ENCODE peak calls at places on chromosomes 7 and 10, in six cellular contexts. W, P, L, O, G and C are unnamed samples. For H3K27me3 and H3K4me1, the result is how much of the 10 kb centered on the place peaks cover.

GRCh38 chr7:82234457-82235049 is 209.0 kb downstream of the CACNA2D1 start:
- DNase-seq in W (no peak), P (no peak), L (no peak), O (no peak), G (peak), C (no peak)

GRCh38 chr10:109931153-109931552 is 7.8 kb upstream of the XPNPEP1 start:
- DNase-seq in W (no peak), P (no peak), L (no peak), O (no peak), G (no peak), C (peak)

GRCh38 chr10:114767101-114767588 is 54.4 kb upstream of the FHIP2A start:
- DNase-seq in W (no peak), P (no peak), L (no peak), O (no peak), G (no peak), C (no peak)

GRCh38 chr10:67506083-67506756 is 189.8 kb downstream of the CTNNA3 start:
- DNase-seq in W (no peak), P (no peak), L (no peak), O (no peak), G (no peak), C (no peak)

GRCh38 chr10:35212856-35213255 is 86.2 kb downstream of the CREM start:
- DNase-seq in W (peak), P (peak), L (peak), O (no peak), G (no peak), C (no peak)

GRCh38 chr7:100577103-100577502 is 3.4 kb upstream of the SAP25 start:
- DNase-seq in W (no peak), P (peak), L (no peak), O (no peak), G (no peak), C (no peak)

GRCh38 chr10:75062900-75063299 is 48.6 kb upstream of the SAMD8 start:
- DNase-seq in W (no peak), P (no peak), L (no peak), O (no peak), G (no peak), C (no peak)

GRCh38 chr7:82616059-82616723 is 172.6 kb upstream of the CACNA2D1 start:
- DNase-seq in W (no peak), P (no peak), L (no peak), O (no peak), G (no peak), C (no peak)

GRCh38 chr10:49288341-49289065 is 10.5 kb upstream of the C10orf71 start:
- DNase-seq in W (no peak), P (peak), L (no peak), O (no peak), G (no peak), C (peak)

GRCh38 chr7:25864511-25864910 is 287.5 kb upstream of the NFE2L3 start:
- DNase-seq in W (no peak), P (no peak), L (no peak), O (no peak), G (no peak), C (no peak)

GRCh38 chr7:25864943-25865633 is 286.9 kb upstream of the NFE2L3 start:
- DNase-seq in W (no peak), P (no peak), L (no peak), O (no peak), G (no peak), C (no peak)

GRCh38 chr7:25862254-25862992 is 289.6 kb upstream of the NFE2L3 start:
- DNase-seq in W (peak), P (peak), L (peak), O (peak), G (peak), C (peak)

GRCh38 chr7:25862993-25863726 is 288.8 kb upstream of the NFE2L3 start:
- DNase-seq in W (no peak), P (no peak), L (no peak), O (no peak), G (no peak), C (no peak)

DNA sequence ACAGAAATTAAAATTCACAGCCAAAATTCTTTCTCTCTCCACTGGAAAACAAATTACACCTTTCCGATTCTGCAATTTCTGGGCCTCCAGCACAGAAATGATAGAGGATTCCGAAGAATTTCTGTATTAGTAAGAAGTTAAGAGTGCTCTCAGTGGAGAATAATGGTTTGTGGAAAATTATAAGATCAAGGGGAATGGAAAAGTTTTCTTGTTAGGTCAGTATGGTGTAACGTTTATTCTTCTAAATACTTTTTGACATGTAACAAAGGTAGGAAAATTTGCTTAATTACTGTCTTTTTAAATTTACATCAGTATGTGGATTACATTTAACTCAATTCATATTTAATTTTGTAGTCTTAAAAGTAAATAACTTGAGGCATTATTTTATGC is 288.3 kb upstream of the NFE2L3 start:
- DNase-seq in W (no peak), P (no peak), L (no peak), O (no peak), G (no peak), C (no peak)
- H3K27me3 ChIP-seq in W (under half), P (under half), L (under half), O (half or more), G (under half), C (under half)

DNA sequence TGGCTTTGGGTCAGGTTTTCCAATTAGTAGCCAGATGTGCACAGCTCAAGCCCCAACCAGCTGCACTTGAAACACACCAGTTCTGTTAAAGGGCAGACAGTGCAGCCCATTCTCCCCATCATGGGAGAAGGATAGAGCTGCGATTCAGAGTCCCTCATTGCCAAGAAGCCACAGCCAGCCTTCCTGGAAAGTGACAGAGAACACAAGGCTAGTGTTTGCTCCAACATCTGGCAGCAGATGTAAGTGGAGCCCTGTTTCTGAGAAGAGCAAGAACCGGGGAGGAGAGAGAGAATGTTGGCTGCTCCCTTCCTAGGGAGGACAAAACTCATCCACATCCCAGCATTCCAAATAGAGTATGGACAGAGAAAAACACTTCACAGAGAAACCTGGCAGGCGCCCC is 75.5 kb upstream of the NANOS1 start:
- DNase-seq in W (peak), P (peak), L (no peak), O (peak), G (no peak), C (no peak)
- H3K4me1 ChIP-seq in W (under half), P (under half), L (under half), O (under half), G (under half), C (under half)

GRCh38 chr10:29922226-29922625 is 137.2 kb downstream of the JCAD start:
- DNase-seq in W (no peak), P (no peak), L (no peak), O (no peak), G (no peak), C (no peak)

GRCh38 chr10:29921071-29921446 is 138.3 kb downstream of the JCAD start:
- DNase-seq in W (no peak), P (no peak), L (no peak), O (no peak), G (no peak), C (no peak)

GRCh38 chr10:29923416-29923970 is 135.9 kb downstream of the JCAD start:
- DNase-seq in W (no peak), P (no peak), L (no peak), O (no peak), G (no peak), C (no peak)

GRCh38 chr10:29924436-29924835 is 134.9 kb downstream of the JCAD start:
- DNase-seq in W (no peak), P (no peak), L (no peak), O (no peak), G (no peak), C (no peak)

DNA sequence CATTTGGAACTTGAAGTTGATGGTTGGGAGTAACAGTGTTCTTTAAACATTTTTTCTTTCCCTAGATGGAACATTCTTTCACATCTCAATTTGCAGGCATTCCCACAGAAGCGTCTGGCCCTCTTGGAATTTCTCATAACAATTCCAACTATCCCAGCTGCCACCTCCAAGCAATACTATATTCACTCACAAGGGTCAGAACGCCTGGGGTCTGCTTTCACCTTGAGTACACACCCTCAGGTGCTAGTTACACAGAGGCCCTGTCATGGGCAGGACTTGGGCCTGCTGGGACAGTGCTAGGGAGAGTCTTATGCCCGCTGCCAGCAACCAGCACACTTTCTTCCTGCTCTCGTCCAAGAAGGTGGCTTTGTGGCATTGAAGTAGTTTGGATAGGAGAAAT is 136.5 kb downstream of the JCAD start:
- DNase-seq in W (no peak), P (peak), L (no peak), O (no peak), G (no peak), C (no peak)
- H3K27me3 ChIP-seq in W (under half), P (under half), L (under half), O (under half), G (under half), C (under half)

GRCh38 chr10:26468691-26469090 is 30.6 kb downstream of the APBB1IP start:
- DNase-seq in W (no peak), P (no peak), L (no peak), O (no peak), G (no peak), C (no peak)

GRCh38 chr10:26475448-26475847 is 37.3 kb downstream of the APBB1IP start:
- DNase-seq in W (no peak), P (no peak), L (no peak), O (no peak), G (no peak), C (no peak)

GRCh38 chr10:26472440-26472778 is 34.3 kb downstream of the APBB1IP start:
- DNase-seq in W (no peak), P (no peak), L (no peak), O (no peak), G (no peak), C (no peak)

GRCh38 chr10:26478061-26478460 is 39.9 kb downstream of the APBB1IP start:
- DNase-seq in W (no peak), P (no peak), L (no peak), O (no peak), G (no peak), C (no peak)

DNA sequence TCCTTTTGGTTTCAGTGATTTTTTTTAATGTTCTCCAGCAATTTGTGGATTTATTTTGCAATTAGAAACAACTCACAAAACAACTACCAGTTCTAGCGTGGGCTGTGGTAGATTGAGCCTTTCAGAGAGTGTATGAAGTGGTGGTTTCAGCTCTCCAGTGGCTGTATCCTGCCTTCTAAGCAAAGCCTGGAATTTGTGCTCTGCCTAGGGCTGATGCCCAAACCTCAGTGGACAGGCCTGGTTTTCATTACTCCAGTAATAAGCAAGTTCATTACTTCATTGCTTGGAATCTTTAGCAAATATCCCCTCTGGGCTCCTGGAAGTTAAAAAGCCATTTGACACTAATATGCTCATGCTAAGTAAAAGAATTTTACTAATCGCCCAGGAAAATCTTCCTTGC is 35.9 kb downstream of the APBB1IP start:
- DNase-seq in W (no peak), P (no peak), L (peak), O (no peak), G (no peak), C (no peak)
- H3K4me1 ChIP-seq in W (under half), P (under half), L (under half), O (under half), G (under half), C (under half)

GRCh38 chr10:100807241-100808050 is 62.1 kb downstream of the PAX2 start:
- DNase-seq in W (no peak), P (no peak), L (no peak), O (no peak), G (no peak), C (no peak)
- H3K27me3 ChIP-seq in W (under half), P (half or more), L (under half), O (half or more), G (under half), C (under half)

GRCh38 chr10:32341596-32341995 is 5.4 kb downstream of the EPC1 start:
- DNase-seq in W (no peak), P (no peak), L (no peak), O (no peak), G (no peak), C (no peak)

GRCh38 chr10:32337343-32337742 is 9.6 kb downstream of the EPC1 start:
- DNase-seq in W (no peak), P (no peak), L (no peak), O (no peak), G (no peak), C (no peak)

GRCh38 chr10:32346134-32346550 is 816 bp downstream of the EPC1 start:
- DNase-seq in W (peak), P (peak), L (peak), O (peak), G (peak), C (peak)

GRCh38 chr10:32338262-32338661 is 8.7 kb downstream of the EPC1 start:
- DNase-seq in W (no peak), P (no peak), L (no peak), O (no peak), G (no peak), C (no peak)

DNA sequence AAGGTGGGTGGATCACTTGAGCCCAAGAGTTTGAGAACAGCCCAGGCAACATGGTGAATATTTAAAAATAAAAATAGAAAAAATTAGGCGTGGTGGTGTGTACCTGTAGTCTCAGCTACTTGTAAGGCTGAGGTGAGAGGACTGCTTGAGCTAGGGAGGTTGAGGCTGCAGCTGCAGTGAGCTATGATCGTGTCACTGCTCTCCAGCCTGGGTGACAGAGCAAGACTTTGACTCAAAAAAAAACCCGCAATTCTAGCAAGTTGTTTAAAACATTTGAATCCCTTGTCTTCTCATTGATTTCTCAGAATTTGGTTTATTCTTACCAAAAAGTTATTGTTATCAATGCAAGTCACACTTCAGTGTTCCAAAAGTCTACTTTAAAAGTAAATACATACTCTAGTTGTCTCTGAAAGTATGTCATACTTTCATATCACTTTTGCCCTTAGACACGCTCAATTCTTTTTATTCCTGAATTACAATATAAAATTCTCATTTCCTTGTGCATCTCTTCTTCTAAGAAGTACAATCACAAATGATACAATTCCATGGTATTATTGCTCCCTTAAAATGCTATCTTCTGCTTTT is 6.3 kb downstream of the EPC1 start:
- DNase-seq in W (no peak), P (no peak), L (no peak), O (no peak), G (no peak), C (no peak)
- H3K4me1 ChIP-seq in W (half or more), P (under half), L (under half), O (half or more), G (under half), C (under half)

GRCh38 chr7:90728568-90728967 is 132.4 kb downstream of the CDK14 start:
- DNase-seq in W (no peak), P (no peak), L (no peak), O (no peak), G (no peak), C (no peak)
- H3K27me3 ChIP-seq in W (under half), P (under half), L (under half), O (under half), G (under half), C (under half)

GRCh38 chr10:93463723-93464511 is 18.2 kb downstream of the MYOF start:
- DNase-seq in W (peak), P (no peak), L (peak), O (no peak), G (no peak), C (peak)

GRCh38 chr10:93461807-93462178 is 20.3 kb downstream of the MYOF start:
- DNase-seq in W (no peak), P (no peak), L (no peak), O (peak), G (no peak), C (no peak)

GRCh38 chr10:93461124-93461806 is 20.9 kb downstream of the MYOF start:
- DNase-seq in W (no peak), P (no peak), L (no peak), O (no peak), G (no peak), C (no peak)

GRCh38 chr10:93462881-93463280 is 19.3 kb downstream of the MYOF start:
- DNase-seq in W (peak), P (peak), L (peak), O (no peak), G (no peak), C (no peak)

GRCh38 chr10:93462371-93462770 is 19.8 kb downstream of the MYOF start:
- DNase-seq in W (no peak), P (peak), L (no peak), O (no peak), G (no peak), C (no peak)
- H3K4me1 ChIP-seq in W (under half), P (under half), L (under half), O (half or more), G (half or more), C (under half)

GRCh38 chr10:96359616-96360015 is 814 bp upstream of the OPALIN start:
- DNase-seq in W (no peak), P (peak), L (no peak), O (no peak), G (no peak), C (no peak)
- H3K27me3 ChIP-seq in W (under half), P (under half), L (under half), O (under half), G (under half), C (under half)

GRCh38 chr7:130926021-130926691 is 192.1 kb upstream of the KLF14 start:
- DNase-seq in W (no peak), P (no peak), L (no peak), O (no peak), G (no peak), C (no peak)

GRCh38 chr7:130927564-130927963 is 193.6 kb upstream of the KLF14 start:
- DNase-seq in W (no peak), P (no peak), L (no peak), O (no peak), G (no peak), C (no peak)

GRCh38 chr7:130925136-130925794 is 191.3 kb upstream of the KLF14 start:
- DNase-seq in W (no peak), P (no peak), L (no peak), O (no peak), G (no peak), C (no peak)

GRCh38 chr7:130923930-130924329 is 189.9 kb upstream of the KLF14 start:
- DNase-seq in W (no peak), P (no peak), L (no peak), O (no peak), G (no peak), C (no peak)

GRCh38 chr7:130927062-130927461 is 193.1 kb upstream of the KLF14 start:
- DNase-seq in W (no peak), P (no peak), L (no peak), O (no peak), G (no peak), C (no peak)
- H3K4me1 ChIP-seq in W (under half), P (under half), L (under half), O (half or more), G (half or more), C (under half)